ENCODE peak calls at places on chromosomes 7 and 10, in four cellular contexts. D, M, L and C are unnamed samples.

GRCh38 chr10:50991496-50992355 is 82.6 kb upstream of the PRKG1 start:
- DNase-seq in D (no peak), M (no peak), L (peak; percentile 14), C (no peak)

GRCh38 chr10:91662993-91663392 is 30.1 kb upstream of the PPP1R3C start:
- DNase-seq in D (no peak), M (no peak), L (no peak), C (no peak)

GRCh38 chr10:114301951-114302710 is 63.1 kb downstream of the VWA2 start:
- DNase-seq in D (no peak), M (no peak), L (no peak), C (no peak)

GRCh38 chr7:30048582-30048981 is 20.4 kb downstream of the PLEKHA8 start:
- DNase-seq in D (no peak), M (no peak), L (no peak), C (no peak)

GRCh38 chr10:89217057-89217990 is 10.2 kb upstream of the CH25H start:
- DNase-seq in D (peak; percentile 29), M (peak; percentile 65), L (peak; percentile 61), C (no peak)

GRCh38 chr7:16078076-16078952 is 343.0 kb downstream of the CRPPA start:
- DNase-seq in D (peak; percentile 51), M (peak; percentile 60), L (peak; percentile 81), C (peak; percentile 34)

GRCh38 chr7:102875700-102876192 is 37.1 kb upstream of the LRRC17 start:
- DNase-seq in D (no peak), M (peak; percentile 99), L (peak; percentile 99), C (no peak)

GRCh38 chr7:4833691-4834600 is 27.9 kb downstream of the PAPOLB start:
- DNase-seq in D (no peak), M (no peak), L (no peak), C (no peak)